ENCODE peak calls at places on chromosome 21, in eight cellular contexts. W, Z, H, L, I, G, M and E are unnamed samples.

GRCh38 chr21:41816583-41817165 is 49.8 kb upstream of the RIPK4 start:
- DNase-seq in I (peak), Z (peak), L (peak), W (peak), H (peak), M (peak), G (peak), E (peak)

GRCh38 chr21:33261635-33262034 is 4.5 kb upstream of the IL10RB start:
- DNase-seq in Z (no peak), G (no peak), I (peak), H (no peak), W (no peak), M (no peak), L (no peak), E (no peak)

GRCh38 chr21:34736116-34736870 is 67.5 kb downstream of the CLIC6 start:
- DNase-seq in I (no peak), L (no peak), G (no peak), W (no peak), Z (no peak), H (no peak), M (no peak), E (no peak)

GRCh38 chr21:41871302-41872030 is 7.7 kb downstream of the PRDM15 start:
- DNase-seq in L (no peak), H (no peak), M (no peak), W (no peak), I (no peak), Z (no peak), G (no peak), E (no peak)

GRCh38 chr21:36422279-36423098 is 37.3 kb downstream of the CHAF1B start:
- DNase-seq in Z (peak), G (peak), W (peak), M (no peak), I (peak), H (peak), L (peak), E (peak)

GRCh38 chr21:42216726-42217572 is 2.0 kb upstream of the ABCG1 start:
- DNase-seq in I (no peak), G (no peak), M (peak), Z (no peak), W (no peak), H (no peak), L (no peak), E (no peak)

GRCh38 chr21:31354604-31355443 is 10.8 kb upstream of the TIAM1 start:
- DNase-seq in M (no peak), W (no peak), H (peak), I (no peak), L (no peak), G (no peak), Z (no peak), E (no peak)

GRCh38 chr21:34883501-34884271 is 165.4 kb downstream of the RUNX1 start:
- DNase-seq in L (no peak), M (no peak), H (no peak), Z (no peak), G (no peak), W (no peak), I (no peak), E (no peak)

GRCh38 chr21:16775056-16775455 is 737.8 kb upstream of the CXADR start:
- DNase-seq in H (no peak), W (peak), G (no peak), M (no peak), Z (no peak), L (no peak), I (peak), E (no peak)

GRCh38 chr21:38897532-38898421 is 92.0 kb downstream of the ETS2 start:
- DNase-seq in I (no peak), H (no peak), G (no peak), L (no peak), Z (no peak), M (no peak), W (no peak), E (no peak)

GRCh38 chr21:41137401-41137800 is 30.6 kb upstream of the BACE2 start:
- DNase-seq in H (no peak), M (peak), W (no peak), I (no peak), Z (no peak), G (no peak), L (no peak), E (no peak)

GRCh38 chr21:18832950-18833349 is 429.4 kb upstream of the TMPRSS15 start:
- DNase-seq in Z (no peak), G (no peak), W (no peak), M (no peak), L (no peak), H (peak), I (no peak), E (no peak)

GRCh38 chr21:41121785-41122415 is 46.1 kb upstream of the BACE2 start:
- DNase-seq in G (peak), Z (peak), H (peak), I (peak), W (peak), L (peak), M (peak), E (no peak)

GRCh38 chr21:41751621-41752020 is 15.2 kb downstream of the RIPK4 start:
- DNase-seq in I (no peak), H (peak), W (no peak), Z (no peak), L (no peak), G (no peak), M (no peak), E (no peak)

GRCh38 chr21:36459098-36459497 is 20.8 kb downstream of the CLDN14 start:
- DNase-seq in H (no peak), I (no peak), M (no peak), W (no peak), L (no peak), G (no peak), Z (no peak), E (no peak)

GRCh38 chr21:41965045-41965444 is 11.2 kb upstream of the C2CD2 start:
- DNase-seq in W (no peak), M (no peak), I (no peak), Z (no peak), H (no peak), L (no peak), G (no peak), E (no peak)

GRCh38 chr21:35377505-35378090 is 328.5 kb upstream of the RUNX1 start:
- DNase-seq in H (no peak), M (no peak), I (no peak), G (no peak), L (no peak), W (no peak), Z (no peak), E (no peak)

GRCh38 chr21:35316933-35317332 is 267.8 kb upstream of the RUNX1 start:
- DNase-seq in L (no peak), M (no peak), Z (no peak), G (no peak), W (no peak), H (no peak), I (no peak), E (no peak)

GRCh38 chr21:36550761-36551160 is 70.8 kb upstream of the CLDN14 start:
- DNase-seq in W (no peak), H (no peak), M (no peak), I (no peak), G (no peak), Z (no peak), L (no peak), E (no peak)

GRCh38 chr21:35226302-35226701 is 177.2 kb upstream of the RUNX1 start:
- DNase-seq in G (no peak), M (no peak), H (peak), W (peak), I (no peak), L (no peak), Z (no peak), E (no peak)

GRCh38 chr21:39429445-39429844 is 16.1 kb downstream of the LCA5L start:
- DNase-seq in I (no peak), M (no peak), L (no peak), W (no peak), Z (no peak), G (no peak), H (no peak), E (no peak)

GRCh38 chr21:40681164-40681859 is 165.6 kb downstream of the DSCAM start:
- DNase-seq in I (no peak), M (no peak), L (no peak), G (no peak), W (no peak), Z (no peak), H (no peak), E (no peak)

GRCh38 chr21:25701529-25701928 is 33.2 kb downstream of the ATP5PF start:
- DNase-seq in I (no peak), W (no peak), Z (no peak), H (no peak), L (no peak), M (no peak), G (no peak), E (no peak)

GRCh38 chr21:15224346-15225086 is 159.7 kb upstream of the NRIP1 start:
- DNase-seq in Z (no peak), M (no peak), H (peak), I (no peak), W (no peak), G (no peak), L (no peak), E (no peak)

GRCh38 chr21:16241500-16241963 is 511.8 kb downstream of the USP25 start:
- DNase-seq in H (no peak), I (no peak), M (no peak), Z (peak), L (no peak), G (no peak), W (no peak), E (no peak)

GRCh38 chr21:27649746-27650145 is 682.9 kb upstream of the ADAMTS5 start:
- DNase-seq in Z (no peak), G (no peak), L (no peak), H (no peak), I (no peak), M (no peak), W (no peak), E (no peak)

GRCh38 chr21:37079211-37079824 is 6.3 kb downstream of the TTC3 start:
- DNase-seq in M (no peak), I (no peak), G (no peak), L (no peak), Z (no peak), W (no peak), H (no peak), E (no peak)

GRCh38 chr21:14084701-14085100 is 126.1 kb downstream of the LIPI start:
- DNase-seq in W (no peak), M (no peak), H (no peak), Z (no peak), I (no peak), L (no peak), G (no peak), E (no peak)

GRCh38 chr21:25297117-25297516 is 310.2 kb downstream of the MRPL39 start:
- DNase-seq in H (no peak), W (no peak), I (no peak), L (no peak), Z (no peak), M (no peak), G (no peak), E (no peak)

GRCh38 chr21:31731112-31731801 is 661 bp downstream of the SCAF4 start:
- DNase-seq in L (peak), H (peak), Z (no peak), G (peak), I (peak), M (peak), W (peak), E (peak)

GRCh38 chr21:14383596-14384210 is 757 bp upstream of the HSPA13 start:
- DNase-seq in G (no peak), Z (peak), W (no peak), H (no peak), L (peak), I (peak), M (no peak), E (no peak)

GRCh38 chr21:39184050-39184980 is 1.1 kb upstream of the PSMG1 start:
- DNase-seq in M (no peak), Z (no peak), G (no peak), W (no peak), I (no peak), L (no peak), H (no peak), E (no peak)

GRCh38 chr21:15121655-15122120 is 56.9 kb upstream of the NRIP1 start:
- DNase-seq in L (no peak), Z (no peak), W (no peak), I (peak), G (no peak), M (no peak), H (no peak), E (no peak)

GRCh38 chr21:28793043-28793442 is 199.6 kb downstream of the LTN1 start:
- DNase-seq in G (no peak), M (no peak), H (no peak), W (no peak), I (no peak), L (no peak), Z (no peak), E (no peak)
- TF ChIP-seq CTCF in G (peak), M (no peak), H (no peak), W (no peak), I (no peak), L (no peak), Z (peak), E (no peak)

DNA sequence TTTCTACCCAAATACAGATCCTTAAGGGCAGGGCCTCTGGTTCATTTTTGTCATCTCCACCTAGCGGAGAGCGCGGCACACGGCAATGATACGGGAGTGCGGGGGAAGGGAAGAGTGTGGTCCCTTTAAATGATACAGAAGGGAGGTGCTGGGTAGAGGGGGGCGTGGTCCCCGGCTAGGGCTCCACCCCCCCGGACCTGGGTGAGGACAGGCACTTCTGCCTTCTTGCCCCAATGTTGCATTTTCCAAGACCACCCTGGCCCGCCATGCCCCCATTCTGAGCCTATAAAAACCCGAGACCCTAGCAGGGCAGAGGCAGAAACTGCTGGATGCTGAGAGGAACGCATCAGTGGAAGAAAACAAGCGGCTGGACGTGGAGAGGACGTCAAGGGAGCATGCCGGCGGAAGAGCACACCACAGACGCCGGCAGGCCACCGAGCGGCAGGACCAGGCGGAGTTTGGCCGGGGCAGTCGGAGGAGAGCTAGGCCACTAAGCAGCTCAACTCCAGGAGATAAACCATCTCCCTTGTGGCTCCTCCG is 30.0 kb downstream of the LRRC3 start:
- DNase-seq in W (peak), G (no peak), M (no peak), H (no peak), Z (peak), I (peak), L (no peak), E (no peak)
- TF ChIP-seq CTCF in W (peak), G (peak), M (no peak), H (no peak), Z (peak), I (peak), L (peak), E (no peak)

GRCh38 chr21:43357708-43358430 is 69.1 kb downstream of the SIK1 start:
- DNase-seq in M (no peak), L (no peak), H (no peak), I (no peak), Z (no peak), W (no peak), G (no peak), E (no peak)

GRCh38 chr21:43354016-43354420 is 72.9 kb downstream of the SIK1 start:
- DNase-seq in M (no peak), G (no peak), L (no peak), H (no peak), W (no peak), I (no peak), Z (no peak), E (no peak)

GRCh38 chr21:43354666-43355065 is 72.3 kb downstream of the SIK1 start:
- DNase-seq in H (no peak), W (no peak), M (no peak), I (no peak), Z (no peak), L (no peak), G (no peak), E (no peak)

GRCh38 chr21:43355196-43355924 is 71.6 kb downstream of the SIK1 start:
- DNase-seq in M (no peak), I (no peak), L (no peak), G (no peak), Z (no peak), H (no peak), W (no peak), E (no peak)

DNA sequence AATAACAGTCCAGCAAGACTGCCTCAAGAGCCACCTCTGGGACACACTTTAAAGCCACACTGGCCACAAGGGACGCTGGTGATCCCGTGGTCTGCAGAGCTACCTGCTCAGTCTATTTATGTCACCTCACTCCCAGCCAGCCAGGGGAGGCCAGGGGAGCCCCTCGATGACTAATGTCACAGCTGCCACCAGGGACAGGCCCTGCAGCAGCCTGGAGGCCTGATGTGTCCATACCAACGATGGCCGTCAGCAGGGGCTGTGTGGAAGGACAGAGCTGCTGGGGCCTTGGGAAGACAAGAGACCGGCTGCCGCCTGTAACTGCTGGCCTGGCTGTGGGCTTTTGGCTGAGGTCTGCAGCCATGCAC is 71.0 kb downstream of the SIK1 start:
- DNase-seq in Z (no peak), M (no peak), W (no peak), G (no peak), L (peak), I (no peak), H (peak), E (no peak)
- TF ChIP-seq CTCF in Z (no peak), M (no peak), W (no peak), G (peak), L (peak), I (no peak), H (no peak), E (no peak)

GRCh38 chr21:45541221-45542039 is 810 bp downstream of the SLC19A1 start:
- DNase-seq in I (peak), M (peak), W (no peak), L (peak), Z (no peak), G (peak), H (peak), E (peak)
- TF ChIP-seq CTCF in I (no peak), M (no peak), W (no peak), L (no peak), Z (no peak), G (no peak), H (no peak), E (no peak)